ENCODE peak calls at places on chromosomes 11 and 22, in nine cellular contexts. E is endodermal cell, W is fibroblast of gingiva, U is ELR, V is Ammon's horn, C is NCI-H1092, Y is progenitor cell of endocrine pancreas, D is heart left ventricle, S is NCI-H510A treated with DMSO at 0.1 percent for 48 hours. J is an unnamed sample.

GRCh38 chr11:121426476-121427454 is 25.3 kb upstream of the SORL1 start:
- DNase-seq in E (peak; percentile 86), W (no peak), U (no peak), V (no peak), C (peak; percentile 16), Y (peak; percentile 25), D (peak; percentile 66), S (no peak), J (peak; percentile 46)

GRCh38 chr22:44311855-44312170 is 938 bp downstream of the SHISAL1 start:
- DNase-seq in E (no peak), W (peak; percentile 38), U (peak; percentile 68), V (no peak), C (no peak), Y (no peak), D (no peak), S (no peak), J (no peak)

GRCh38 chr11:125892071-125892470 is 4.6 kb downstream of the HYLS1 start:
- DNase-seq in E (no peak), W (no peak), U (peak; percentile 78), V (no peak), C (no peak), Y (no peak), D (no peak), S (no peak), J (no peak)

GRCh38 chr22:36701941-36702640 is 1.5 kb downstream of the CACNG2 start:
- DNase-seq in E (no peak), W (no peak), U (no peak), V (peak; percentile 16), C (peak; percentile 27), Y (no peak), D (no peak), S (no peak), J (no peak)

GRCh38 chr11:92149996-92150395 is 74.6 kb upstream of the FAT3 start:
- DNase-seq in E (no peak), W (no peak), U (no peak), V (no peak), C (no peak), Y (no peak), D (no peak), S (no peak), J (no peak)

GRCh38 chr11:746289-747175 is 732 bp upstream of the TALDO1 start:
- DNase-seq in E (peak; percentile 73), W (no peak), U (peak; percentile 45), V (peak; percentile 76), C (no peak), Y (no peak), D (no peak), S (peak; percentile 38), J (peak; percentile 61)

GRCh38 chr22:37496651-37497599 is 10.7 kb upstream of the MFNG start:
- DNase-seq in E (peak; percentile 77), W (peak; percentile 62), U (peak; percentile 98), V (no peak), C (no peak), Y (no peak), D (no peak), S (no peak), J (no peak)

GRCh38 chr11:113991170-113991569 is 16.3 kb downstream of the HTR3A start:
- DNase-seq in E (peak; percentile 92), W (no peak), U (peak; percentile 25), V (no peak), C (no peak), Y (peak; percentile 63), D (peak; percentile 46), S (no peak), J (no peak)

GRCh38 chr11:127452533-127452932 is 452.0 kb upstream of the KIRREL3 start:
- DNase-seq in E (no peak), W (no peak), U (no peak), V (no peak), C (no peak), Y (no peak), D (no peak), S (no peak), J (no peak)

GRCh38 chr22:38035530-38035885 is 21.7 kb upstream of the PICK1 start:
- DNase-seq in E (no peak), W (no peak), U (no peak), V (no peak), C (no peak), Y (no peak), D (no peak), S (peak; percentile 27), J (no peak)

GRCh38 chr11:67277231-67277961 is 11.1 kb downstream of the GRK2 start:
- DNase-seq in E (peak; percentile 89), W (peak; percentile 65), U (peak; percentile 72), V (peak; percentile 73), C (no peak), Y (no peak), D (peak; percentile 97), S (peak; percentile 90), J (peak; percentile 86)

GRCh38 chr22:23523746-23524145 is 56.3 kb downstream of the IGLL1 start:
- DNase-seq in E (peak; percentile 40), W (no peak), U (no peak), V (no peak), C (no peak), Y (no peak), D (no peak), S (no peak), J (no peak)

GRCh38 chr11:116471608-116472007 is 301.2 kb downstream of the BUD13 start:
- DNase-seq in E (no peak), W (no peak), U (peak; percentile 40), V (no peak), C (no peak), Y (no peak), D (no peak), S (no peak), J (no peak)

GRCh38 chr22:46372686-46373085 is 37.2 kb downstream of the TRMU start:
- DNase-seq in E (no peak), W (no peak), U (no peak), V (no peak), C (no peak), Y (no peak), D (no peak), S (no peak), J (no peak)

GRCh38 chr11:87739766-87740165 is 435.5 kb downstream of the RAB38 start:
- DNase-seq in E (no peak), W (no peak), U (no peak), V (no peak), C (no peak), Y (no peak), D (no peak), S (no peak), J (no peak)

GRCh38 chr11:114159320-114159719 is 99.8 kb downstream of the ZBTB16 start:
- DNase-seq in E (no peak), W (no peak), U (no peak), V (no peak), C (no peak), Y (no peak), D (no peak), S (no peak), J (peak; percentile 5)

GRCh38 chr11:87451400-87451799 is 413.7 kb downstream of the TMEM135 start:
- DNase-seq in E (no peak), W (no peak), U (peak; percentile 42), V (no peak), C (no peak), Y (no peak), D (no peak), S (no peak), J (no peak)

GRCh38 chr22:26259510-26259909 is 90.2 kb downstream of the SEZ6L start:
- DNase-seq in E (peak; percentile 91), W (peak; percentile 4), U (peak; percentile 11), V (no peak), C (no peak), Y (peak; percentile 55), D (peak; percentile 35), S (no peak), J (peak; percentile 28)